ENCODE peak calls at places on chromosomes 12 and 14, in ten cellular contexts. One of them, this sample, is unnamed.

GRCh38 chr14:101134851-101135486 is 231.4 kb upstream of the RTL1 start:
- DNase-seq in ACHN: no peak
- DNase-seq in activated naive CD4-positive, alpha-beta T cell treated with Interleukin-2 at 50 U/mL for 16 hours: no peak
- DNase-seq in GM20000: no peak
- DNase-seq in activated CD8-positive, alpha-beta memory T cell treated with anti-CD3 and anti-CD28 coated beads for 4 hours: no peak
- DNase-seq in GM23248: no peak
- DNase-seq in mammary epithelial cell: no peak
- DNase-seq in astrocyte of the spinal cord: no peak
- DNase-seq in NCI-H1417 treated with DMSO at 0.1 percent for 48 hours: no peak
- DNase-seq in stimulated activated naive B cell treated with anti-CD40 and anti-IgM and Interleukin-4, amounts not matched to agents 10 μg/mL and 1 μg/mL and 100 μg/mL, for 72 hours: no peak
- DNase-seq in this sample: no peak

GRCh38 chr12:45893240-45893639 is 97.1 kb downstream of the SCAF11 start:
- DNase-seq in mammary epithelial cell: peak
- DNase-seq in astrocyte of the spinal cord: no peak
- DNase-seq in ACHN: peak
- DNase-seq in GM20000: no peak
- DNase-seq in stimulated activated naive B cell treated with anti-CD40 and anti-IgM and Interleukin-4, amounts not matched to agents 10 μg/mL and 1 μg/mL and 100 μg/mL, for 72 hours: no peak
- DNase-seq in NCI-H1417 treated with DMSO at 0.1 percent for 48 hours: no peak
- DNase-seq in activated CD8-positive, alpha-beta memory T cell treated with anti-CD3 and anti-CD28 coated beads for 4 hours: no peak
- DNase-seq in GM23248: peak
- DNase-seq in activated naive CD4-positive, alpha-beta T cell treated with Interleukin-2 at 50 U/mL for 16 hours: no peak
- DNase-seq in this sample: no peak

GRCh38 chr14:85535916-85536834 is 6.2 kb downstream of the FLRT2 start:
- DNase-seq in astrocyte of the spinal cord: peak
- DNase-seq in stimulated activated naive B cell treated with anti-CD40 and anti-IgM and Interleukin-4, amounts not matched to agents 10 μg/mL and 1 μg/mL and 100 μg/mL, for 72 hours: no peak
- DNase-seq in activated CD8-positive, alpha-beta memory T cell treated with anti-CD3 and anti-CD28 coated beads for 4 hours: no peak
- DNase-seq in ACHN: peak
- DNase-seq in mammary epithelial cell: peak
- DNase-seq in GM23248: peak
- DNase-seq in NCI-H1417 treated with DMSO at 0.1 percent for 48 hours: no peak
- DNase-seq in activated naive CD4-positive, alpha-beta T cell treated with Interleukin-2 at 50 U/mL for 16 hours: no peak
- DNase-seq in GM20000: no peak
- DNase-seq in this sample: no peak

GRCh38 chr12:6942331-6942665 is 1.3 kb upstream of the RNU7-1 start:
- DNase-seq in stimulated activated naive B cell treated with anti-CD40 and anti-IgM and Interleukin-4, amounts not matched to agents 10 μg/mL and 1 μg/mL and 100 μg/mL, for 72 hours: no peak
- DNase-seq in NCI-H1417 treated with DMSO at 0.1 percent for 48 hours: no peak
- DNase-seq in astrocyte of the spinal cord: peak
- DNase-seq in activated naive CD4-positive, alpha-beta T cell treated with Interleukin-2 at 50 U/mL for 16 hours: no peak
- DNase-seq in activated CD8-positive, alpha-beta memory T cell treated with anti-CD3 and anti-CD28 coated beads for 4 hours: no peak
- DNase-seq in GM20000: no peak
- DNase-seq in GM23248: no peak
- DNase-seq in ACHN: peak
- DNase-seq in mammary epithelial cell: no peak
- DNase-seq in this sample: no peak

GRCh38 chr12:105960319-105961076 is 178.3 kb downstream of the NUAK1 start:
- DNase-seq in GM20000: no peak
- DNase-seq in NCI-H1417 treated with DMSO at 0.1 percent for 48 hours: no peak
- DNase-seq in ACHN: no peak
- DNase-seq in activated CD8-positive, alpha-beta memory T cell treated with anti-CD3 and anti-CD28 coated beads for 4 hours: no peak
- DNase-seq in astrocyte of the spinal cord: peak
- DNase-seq in mammary epithelial cell: peak
- DNase-seq in activated naive CD4-positive, alpha-beta T cell treated with Interleukin-2 at 50 U/mL for 16 hours: no peak
- DNase-seq in GM23248: peak
- DNase-seq in stimulated activated naive B cell treated with anti-CD40 and anti-IgM and Interleukin-4, amounts not matched to agents 10 μg/mL and 1 μg/mL and 100 μg/mL, for 72 hours: no peak
- DNase-seq in this sample: no peak

GRCh38 chr12:49295087-49296001 is at the start of gene PRPH:
- DNase-seq in astrocyte of the spinal cord: no peak
- DNase-seq in activated CD8-positive, alpha-beta memory T cell treated with anti-CD3 and anti-CD28 coated beads for 4 hours: no peak
- DNase-seq in mammary epithelial cell: no peak
- DNase-seq in NCI-H1417 treated with DMSO at 0.1 percent for 48 hours: no peak
- DNase-seq in stimulated activated naive B cell treated with anti-CD40 and anti-IgM and Interleukin-4, amounts not matched to agents 10 μg/mL and 1 μg/mL and 100 μg/mL, for 72 hours: no peak
- DNase-seq in ACHN: no peak
- DNase-seq in GM20000: peak
- DNase-seq in activated naive CD4-positive, alpha-beta T cell treated with Interleukin-2 at 50 U/mL for 16 hours: no peak
- DNase-seq in GM23248: peak
- DNase-seq in this sample: no peak

GRCh38 chr12:4858385-4858784 is 51.3 kb upstream of the KCNA1 start:
- DNase-seq in astrocyte of the spinal cord: no peak
- DNase-seq in activated naive CD4-positive, alpha-beta T cell treated with Interleukin-2 at 50 U/mL for 16 hours: no peak
- DNase-seq in ACHN: no peak
- DNase-seq in stimulated activated naive B cell treated with anti-CD40 and anti-IgM and Interleukin-4, amounts not matched to agents 10 μg/mL and 1 μg/mL and 100 μg/mL, for 72 hours: no peak
- DNase-seq in GM23248: no peak
- DNase-seq in GM20000: peak
- DNase-seq in activated CD8-positive, alpha-beta memory T cell treated with anti-CD3 and anti-CD28 coated beads for 4 hours: no peak
- DNase-seq in NCI-H1417 treated with DMSO at 0.1 percent for 48 hours: no peak
- DNase-seq in mammary epithelial cell: no peak
- DNase-seq in this sample: no peak

GRCh38 chr12:89225808-89226368 is 126.4 kb downstream of the DUSP6 start:
- DNase-seq in activated CD8-positive, alpha-beta memory T cell treated with anti-CD3 and anti-CD28 coated beads for 4 hours: no peak
- DNase-seq in GM23248: peak
- DNase-seq in stimulated activated naive B cell treated with anti-CD40 and anti-IgM and Interleukin-4, amounts not matched to agents 10 μg/mL and 1 μg/mL and 100 μg/mL, for 72 hours: no peak
- DNase-seq in activated naive CD4-positive, alpha-beta T cell treated with Interleukin-2 at 50 U/mL for 16 hours: peak
- DNase-seq in mammary epithelial cell: peak
- DNase-seq in astrocyte of the spinal cord: peak
- DNase-seq in GM20000: peak
- DNase-seq in NCI-H1417 treated with DMSO at 0.1 percent for 48 hours: no peak
- DNase-seq in ACHN: no peak
- DNase-seq in this sample: no peak

GRCh38 chr12:79834712-79835376 is 100.1 kb downstream of the PPP1R12A start:
- DNase-seq in activated naive CD4-positive, alpha-beta T cell treated with Interleukin-2 at 50 U/mL for 16 hours: no peak
- DNase-seq in stimulated activated naive B cell treated with anti-CD40 and anti-IgM and Interleukin-4, amounts not matched to agents 10 μg/mL and 1 μg/mL and 100 μg/mL, for 72 hours: no peak
- DNase-seq in NCI-H1417 treated with DMSO at 0.1 percent for 48 hours: no peak
- DNase-seq in ACHN: no peak
- DNase-seq in GM20000: no peak
- DNase-seq in astrocyte of the spinal cord: no peak
- DNase-seq in mammary epithelial cell: no peak
- DNase-seq in GM23248: no peak
- DNase-seq in activated CD8-positive, alpha-beta memory T cell treated with anti-CD3 and anti-CD28 coated beads for 4 hours: no peak
- DNase-seq in this sample: no peak

GRCh38 chr12:112149596-112149995 is 24.2 kb downstream of the TRAFD1 start:
- DNase-seq in GM20000: no peak
- DNase-seq in activated CD8-positive, alpha-beta memory T cell treated with anti-CD3 and anti-CD28 coated beads for 4 hours: no peak
- DNase-seq in astrocyte of the spinal cord: no peak
- DNase-seq in GM23248: no peak
- DNase-seq in ACHN: no peak
- DNase-seq in activated naive CD4-positive, alpha-beta T cell treated with Interleukin-2 at 50 U/mL for 16 hours: no peak
- DNase-seq in stimulated activated naive B cell treated with anti-CD40 and anti-IgM and Interleukin-4, amounts not matched to agents 10 μg/mL and 1 μg/mL and 100 μg/mL, for 72 hours: no peak
- DNase-seq in NCI-H1417 treated with DMSO at 0.1 percent for 48 hours: no peak
- DNase-seq in mammary epithelial cell: peak
- DNase-seq in this sample: no peak

GRCh38 chr12:58030566-58031279 is 89.4 kb downstream of the ATP23 start:
- DNase-seq in NCI-H1417 treated with DMSO at 0.1 percent for 48 hours: no peak
- DNase-seq in activated naive CD4-positive, alpha-beta T cell treated with Interleukin-2 at 50 U/mL for 16 hours: no peak
- DNase-seq in astrocyte of the spinal cord: no peak
- DNase-seq in mammary epithelial cell: peak
- DNase-seq in activated CD8-positive, alpha-beta memory T cell treated with anti-CD3 and anti-CD28 coated beads for 4 hours: no peak
- DNase-seq in ACHN: peak
- DNase-seq in GM20000: no peak
- DNase-seq in GM23248: peak
- DNase-seq in stimulated activated naive B cell treated with anti-CD40 and anti-IgM and Interleukin-4, amounts not matched to agents 10 μg/mL and 1 μg/mL and 100 μg/mL, for 72 hours: no peak
- DNase-seq in this sample: no peak

GRCh38 chr14:57732886-57733285 is 133.0 kb downstream of the SLC35F4 start:
- DNase-seq in ACHN: peak
- DNase-seq in mammary epithelial cell: no peak
- DNase-seq in GM23248: peak
- DNase-seq in astrocyte of the spinal cord: peak
- DNase-seq in NCI-H1417 treated with DMSO at 0.1 percent for 48 hours: no peak
- DNase-seq in activated naive CD4-positive, alpha-beta T cell treated with Interleukin-2 at 50 U/mL for 16 hours: no peak
- DNase-seq in activated CD8-positive, alpha-beta memory T cell treated with anti-CD3 and anti-CD28 coated beads for 4 hours: no peak
- DNase-seq in stimulated activated naive B cell treated with anti-CD40 and anti-IgM and Interleukin-4, amounts not matched to agents 10 μg/mL and 1 μg/mL and 100 μg/mL, for 72 hours: no peak
- DNase-seq in GM20000: no peak
- DNase-seq in this sample: no peak

GRCh38 chr14:65101631-65102440 is 481 bp downstream of the MAX start:
- DNase-seq in stimulated activated naive B cell treated with anti-CD40 and anti-IgM and Interleukin-4, amounts not matched to agents 10 μg/mL and 1 μg/mL and 100 μg/mL, for 72 hours: no peak
- DNase-seq in mammary epithelial cell: peak
- DNase-seq in ACHN: peak
- DNase-seq in activated CD8-positive, alpha-beta memory T cell treated with anti-CD3 and anti-CD28 coated beads for 4 hours: no peak
- DNase-seq in GM20000: no peak
- DNase-seq in GM23248: peak
- DNase-seq in astrocyte of the spinal cord: no peak
- DNase-seq in NCI-H1417 treated with DMSO at 0.1 percent for 48 hours: no peak
- DNase-seq in activated naive CD4-positive, alpha-beta T cell treated with Interleukin-2 at 50 U/mL for 16 hours: peak
- DNase-seq in this sample: no peak

GRCh38 chr12:46886541-46887041 is 60.8 kb upstream of the SLC38A4 start:
- DNase-seq in stimulated activated naive B cell treated with anti-CD40 and anti-IgM and Interleukin-4, amounts not matched to agents 10 μg/mL and 1 μg/mL and 100 μg/mL, for 72 hours: no peak
- DNase-seq in mammary epithelial cell: peak
- DNase-seq in activated naive CD4-positive, alpha-beta T cell treated with Interleukin-2 at 50 U/mL for 16 hours: no peak
- DNase-seq in NCI-H1417 treated with DMSO at 0.1 percent for 48 hours: no peak
- DNase-seq in activated CD8-positive, alpha-beta memory T cell treated with anti-CD3 and anti-CD28 coated beads for 4 hours: no peak
- DNase-seq in GM20000: no peak
- DNase-seq in ACHN: peak
- DNase-seq in astrocyte of the spinal cord: peak
- DNase-seq in GM23248: peak
- DNase-seq in this sample: no peak